ENCODE peak calls at places on chromosomes 4 and X, in four cellular contexts. J is WTC11, T is SK-N-SH, K is K562. R is an unnamed sample.

GRCh38 chr4:169236901-169237626 is 33.7 kb downstream of the SH3RF1 start:
- DNase-seq in T (no peak), K (no peak), J (no peak), R (no peak)

GRCh38 chr4:7993671-7994070 is 54.0 kb upstream of the AFAP1 start:
- DNase-seq in K (no peak), J (no peak), T (no peak), R (no peak)

GRCh38 chrX:3094261-3094660 is 53.0 kb downstream of the ARSF start:
- DNase-seq in J (no peak), K (no peak), T (no peak), R (no peak)

GRCh38 chrX:127877358-127877757 is 174.8 kb downstream of the ACTRT1 start:
- DNase-seq in T (no peak), J (no peak), K (no peak), R (no peak)

GRCh38 chrX:45323387-45323786 is 122.7 kb upstream of the DIPK2B start:
- DNase-seq in J (no peak), K (no peak), T (no peak), R (no peak)

GRCh38 chr4:89296399-89296798 is 11.2 kb downstream of the GPRIN3 start:
- DNase-seq in K (no peak), T (no peak), J (no peak), R (peak)

GRCh38 chrX:345020-345925 is 26.7 kb upstream of the GTPBP6 start:
- DNase-seq in J (peak), T (no peak), K (no peak), R (no peak)

GRCh38 chrX:68072016-68072415 is 361.3 kb downstream of the OPHN1 start:
- DNase-seq in J (no peak), K (no peak), T (no peak), R (no peak)

GRCh38 chrX:50638123-50638522 is 167.5 kb upstream of the DGKK start:
- DNase-seq in K (no peak), J (no peak), T (no peak), R (no peak)

GRCh38 chr4:90318208-90318607 is 191.0 kb downstream of the CCSER1 start:
- DNase-seq in K (no peak), J (no peak), T (no peak), R (no peak)

GRCh38 chr4:184293552-184293951 is 75.9 kb upstream of the ENPP6 start:
- DNase-seq in J (no peak), T (no peak), K (no peak), R (peak)

GRCh38 chrX:146241902-146242301 is 424.3 kb downstream of the SLITRK2 start:
- DNase-seq in K (no peak), T (no peak), J (no peak), R (no peak)

DNA sequence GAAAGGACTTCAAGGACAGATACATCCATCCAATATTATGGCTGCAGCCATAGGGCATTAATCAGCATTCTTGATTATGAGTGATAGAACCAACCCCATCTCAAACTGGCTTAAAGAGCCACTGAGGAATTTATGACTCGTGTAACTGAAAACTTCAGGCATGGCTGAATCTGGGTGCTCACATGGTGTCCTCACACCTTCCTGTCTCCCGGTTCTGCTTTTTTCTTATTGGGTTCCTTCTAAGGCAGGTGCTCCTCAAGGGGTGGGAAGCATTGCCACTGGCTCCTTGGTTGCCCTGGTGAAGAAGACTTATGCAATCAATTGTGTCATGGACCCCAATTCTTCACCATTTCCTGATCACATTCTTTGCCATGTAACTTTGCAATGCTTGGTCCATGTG is 4.3 kb upstream of the ZCCHC4 start:
- DNase-seq in T (no peak), J (no peak), K (no peak), R (no peak)
- TF ChIP-seq FOXJ3 in T (no peak), J (no peak), K (no peak), R (no peak)

GRCh38 chrX:109360301-109360700 is 121.6 kb downstream of the GUCY2F start:
- DNase-seq in T (no peak), K (no peak), J (no peak), R (no peak)
- TF ChIP-seq FOXJ3 in T (no peak), K (no peak), J (no peak), R (no peak)

GRCh38 chrX:118188977-118189376 is 72.4 kb upstream of the KLHL13 start:
- DNase-seq in K (no peak), J (no peak), T (peak), R (no peak)
- TF ChIP-seq FOXJ3 in K (no peak), J (no peak), T (no peak), R (no peak)

DNA sequence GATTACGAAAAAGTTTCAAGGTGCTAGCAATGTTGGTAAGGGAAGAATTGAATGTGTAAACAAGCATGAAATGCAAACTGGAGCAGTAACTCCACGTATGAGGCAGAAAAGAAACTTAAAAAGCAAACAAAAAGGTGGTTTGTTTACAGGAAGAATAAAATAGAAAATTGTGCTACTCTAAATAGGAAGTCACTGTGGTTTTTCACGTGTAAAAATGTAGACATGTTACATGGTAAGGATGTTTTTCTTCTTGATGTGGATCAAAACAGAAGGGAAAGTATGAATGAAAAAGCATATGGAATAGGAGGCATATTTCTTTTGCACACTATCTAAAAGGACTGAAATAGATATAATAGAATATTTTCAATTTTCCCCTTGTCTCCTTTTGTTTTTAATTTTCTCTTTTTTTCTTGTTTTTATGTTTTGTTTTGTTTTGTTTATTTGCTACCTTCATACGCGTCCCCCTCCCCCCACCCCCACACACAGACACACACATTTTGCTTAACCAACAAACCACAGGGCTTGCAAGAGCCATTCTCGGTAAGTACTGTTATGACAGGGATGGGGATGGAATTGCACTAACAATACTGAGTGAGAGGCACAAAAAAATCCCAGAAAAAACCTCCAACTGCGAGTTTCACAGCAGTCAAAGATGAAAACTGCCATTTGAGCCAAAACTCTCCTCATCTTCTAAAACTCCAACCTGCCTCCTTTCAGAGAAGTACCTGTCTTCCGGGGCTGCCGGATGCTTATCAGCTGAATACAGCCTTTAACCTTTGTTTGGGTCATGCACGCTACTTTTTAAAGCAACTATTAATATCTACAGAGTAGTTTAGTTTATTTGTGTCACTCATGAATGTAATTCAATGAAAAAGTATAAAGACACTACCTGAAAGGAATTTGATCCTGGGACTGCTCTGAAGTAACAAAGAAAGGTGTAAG is 135.8 kb downstream of the IL15 start:
- DNase-seq in J (no peak), K (no peak), T (no peak), R (no peak)
- TF ChIP-seq FOXJ3 in J (no peak), K (no peak), T (no peak), R (no peak)

DNA sequence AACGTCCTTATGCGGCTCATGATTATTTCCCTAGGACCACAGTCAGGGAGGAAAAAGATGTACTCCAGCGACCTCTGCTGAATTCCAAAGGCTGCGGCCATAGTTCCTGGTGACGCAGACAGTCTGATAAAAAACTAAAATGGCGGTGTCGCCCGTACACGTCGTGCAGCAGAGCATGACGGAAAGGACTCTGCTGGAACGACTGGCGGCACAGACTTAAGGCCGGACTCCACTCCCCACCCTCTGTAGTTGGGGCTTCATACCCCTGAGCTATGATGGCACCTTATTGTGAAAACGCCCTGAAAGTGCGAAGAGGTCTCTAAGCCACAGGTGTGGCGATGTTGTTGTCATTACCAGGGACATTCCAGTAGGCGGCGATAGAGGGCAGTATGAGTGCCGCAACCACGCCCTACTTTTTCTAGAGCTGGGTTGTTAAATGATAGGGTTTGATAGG is 90.0 kb upstream of the EDA2R start:
- DNase-seq in J (peak), T (peak), K (peak), R (peak)
- TF ChIP-seq FOXJ3 in J (no peak), T (no peak), K (no peak), R (no peak)

GRCh38 chr4:4269326-4269725 is 20.6 kb downstream of the LYAR start:
- DNase-seq in K (no peak), J (no peak), T (no peak), R (no peak)
- TF ChIP-seq FOXJ3 in K (no peak), J (no peak), T (no peak), R (no peak)